ENCODE peak calls at places on chromosomes 2 and 18, in seven cellular contexts. R is PC-9, H is fibroblast of mammary gland, E is HCT116, K is GM23338, P is K562, M is transverse colon. N is an unnamed sample.
A peak's percentile ranks its signal among the peaks of the same experiment; 100 is the strongest.

GRCh38 chr2:200308421-200309295 is 2.2 kb downstream of the SPATS2L start:
- DNase-seq in R (no peak), M (no peak), P (no peak), K (peak; percentile 30), H (peak; percentile 49), E (no peak), N (no peak)

GRCh38 chr2:239236043-239236807 is 164.6 kb downstream of the HDAC4 start:
- DNase-seq in R (no peak), K (no peak), E (no peak), H (no peak), P (no peak), M (no peak), N (no peak)

GRCh38 chr18:76886112-76886511 is 63.8 kb downstream of the ZNF236 start:
- DNase-seq in R (no peak), E (no peak), P (no peak), H (no peak), K (no peak), M (no peak), N (no peak)

GRCh38 chr2:236969767-236970655 is 115.7 kb upstream of the COPS8 start:
- DNase-seq in R (no peak), M (peak; percentile 19), K (no peak), E (no peak), H (no peak), P (no peak), N (no peak)

GRCh38 chr2:136332436-136333095 is 214.6 kb upstream of the CXCR4 start:
- DNase-seq in R (no peak), H (no peak), E (no peak), P (no peak), K (no peak), M (no peak), N (no peak)

GRCh38 chr2:200963129-200963917 is at the start of gene ORC2:
- DNase-seq in K (peak; percentile 97), P (peak; percentile 94), M (peak; percentile 96), E (peak; percentile 94), R (peak; percentile 87), H (peak; percentile 90), N (peak; percentile 67)

GRCh38 chr2:178327516-178327915 is 123.5 kb downstream of the PRKRA start:
- DNase-seq in H (no peak), K (no peak), P (no peak), R (no peak), E (no peak), M (no peak), N (no peak)

GRCh38 chr2:35463805-35464596 is 891.6 kb upstream of the CRIM1 start:
- DNase-seq in R (no peak), M (no peak), K (no peak), E (no peak), H (no peak), P (no peak), N (no peak)

GRCh38 chr18:7232218-7232617 is 1.3 kb downstream of the LRRC30 start:
- DNase-seq in E (no peak), P (no peak), H (no peak), K (no peak), M (no peak), R (no peak), N (no peak)

GRCh38 chr2:36462311-36462710 is 106.7 kb downstream of the CRIM1 start:
- DNase-seq in K (no peak), P (no peak), M (no peak), E (no peak), R (no peak), H (no peak), N (no peak)

GRCh38 chr18:65363911-65364632 is 386.7 kb upstream of the CDH7 start:
- DNase-seq in E (no peak), M (no peak), R (no peak), P (no peak), H (no peak), K (no peak), N (no peak)

GRCh38 chr2:68744517-68744916 is 9.9 kb downstream of the ARHGAP25 start:
- DNase-seq in M (no peak), P (no peak), H (no peak), E (no peak), K (peak; percentile 24), R (no peak), N (no peak)

GRCh38 chr2:229223107-229223506 is 48.0 kb downstream of the PID1 start:
- DNase-seq in E (no peak), P (no peak), H (no peak), M (no peak), R (no peak), K (no peak), N (no peak)

GRCh38 chr18:46426311-46427047 is 230.5 kb downstream of the LOXHD1 start:
- DNase-seq in K (no peak), R (no peak), P (no peak), M (no peak), E (no peak), H (no peak), N (no peak)

GRCh38 chr2:154402138-154402714 is 296.3 kb upstream of the KCNJ3 start:
- DNase-seq in R (no peak), P (no peak), E (peak; percentile 43), H (peak; percentile 38), M (no peak), K (peak; percentile 59), N (no peak)

GRCh38 chr18:22680968-22681367 is 252.2 kb upstream of the RBBP8 start:
- DNase-seq in H (no peak), M (no peak), P (no peak), R (no peak), E (no peak), K (no peak), N (no peak)

GRCh38 chr18:32271649-32272324 is 81.9 kb downstream of the MEP1B start:
- DNase-seq in H (peak; percentile 56), E (peak; percentile 16), M (peak; percentile 21), K (peak; percentile 83), R (no peak), P (peak; percentile 48), N (peak; percentile 3)

GRCh38 chr2:213149332-213149875 is 2.0 kb downstream of the IKZF2 start:
- DNase-seq in P (no peak), H (peak; percentile 18), M (no peak), K (no peak), R (no peak), E (no peak), N (no peak)

GRCh38 chr18:27414691-27415090 is 229.6 kb upstream of the CHST9 start:
- DNase-seq in H (no peak), E (no peak), M (no peak), R (no peak), P (no peak), K (no peak), N (no peak)

GRCh38 chr18:27415495-27415894 is 230.4 kb upstream of the CHST9 start:
- DNase-seq in K (no peak), P (no peak), R (no peak), H (no peak), M (no peak), E (no peak), N (no peak)

GRCh38 chr18:27411911-27412310 is 226.8 kb upstream of the CHST9 start:
- DNase-seq in R (peak; percentile 64), H (peak; percentile 6), E (no peak), P (no peak), K (no peak), M (no peak), N (no peak)

GRCh38 chr18:27413495-27414401 is 228.6 kb upstream of the CHST9 start:
- DNase-seq in P (no peak), H (peak; percentile 80), M (no peak), R (peak; percentile 84), E (no peak), K (no peak), N (no peak)

DNA sequence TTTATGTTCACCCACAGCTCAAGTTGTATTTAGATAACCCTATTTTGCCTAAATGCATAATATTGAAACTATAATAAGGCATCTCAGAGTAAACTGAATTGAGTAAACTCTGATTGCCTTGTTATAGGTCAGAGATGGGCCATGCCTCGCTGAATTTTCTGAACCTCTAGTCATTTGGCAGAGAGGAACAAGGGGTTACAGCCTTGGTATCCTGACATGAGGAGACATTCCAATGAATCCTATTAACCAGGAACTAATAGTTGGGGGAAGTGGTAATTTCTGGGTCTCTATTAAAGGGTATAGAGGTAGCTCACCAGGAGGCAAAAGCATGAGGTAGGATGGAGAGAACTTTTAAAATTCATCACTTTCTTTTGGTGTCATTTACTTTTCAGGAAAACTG is 227.4 kb upstream of the CHST9 start:
- DNase-seq in P (no peak), K (no peak), E (no peak), R (no peak), H (no peak), M (no peak), N (no peak)
- TF ChIP-seq CTCF in P (no peak), K (no peak), E (no peak), R (no peak), H (no peak), M (no peak), N (no peak)

DNA sequence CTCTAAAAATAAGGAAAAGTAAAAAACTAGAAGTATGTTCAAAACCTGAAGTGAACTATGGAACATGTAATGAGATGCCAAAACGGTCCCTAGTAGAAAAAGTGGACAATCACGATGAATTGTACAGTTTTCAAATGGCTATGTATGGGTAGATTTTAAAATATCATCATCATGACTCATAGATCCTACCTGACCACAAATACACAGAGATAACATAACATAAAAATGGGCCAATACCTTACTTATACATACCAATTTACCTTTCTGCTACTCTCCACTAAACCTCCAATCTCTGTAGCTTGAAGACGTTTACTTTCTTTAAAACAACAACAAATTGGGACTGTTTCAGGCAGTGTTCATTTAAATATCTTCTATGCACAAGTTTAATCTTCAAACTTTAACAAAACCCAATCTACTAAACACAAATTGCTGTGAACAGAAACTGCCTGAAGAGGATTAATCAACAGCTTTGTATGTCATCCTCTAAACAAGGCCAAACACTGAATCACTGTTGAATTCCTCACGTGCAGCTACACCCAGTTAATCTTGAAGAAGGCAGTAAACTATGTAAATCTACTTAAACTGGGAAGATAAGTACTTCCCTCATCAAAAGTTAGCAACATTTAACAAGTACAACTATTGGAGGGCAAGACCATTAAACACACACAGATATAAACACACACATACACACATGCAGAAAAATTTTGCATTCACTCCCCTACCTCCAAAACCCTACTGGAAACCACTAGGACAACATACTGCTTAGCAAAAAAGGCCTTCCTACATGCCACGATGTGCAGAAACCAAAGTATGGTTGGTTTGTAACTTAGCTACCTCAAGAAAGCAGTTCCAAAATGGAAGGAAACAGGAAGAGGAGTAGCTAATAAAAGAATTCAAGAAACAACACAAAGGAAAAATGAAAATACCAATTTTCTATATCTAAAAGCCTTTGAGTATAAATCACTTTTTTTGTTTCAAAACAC is 90.3 kb downstream of the RBMS1 start:
- DNase-seq in K (no peak), M (no peak), E (peak; percentile 19), H (peak; percentile 75), R (peak; percentile 81), P (no peak), N (no peak)
- H3K4me3 ChIP-seq in K (no peak overlapping the region), M (no peak overlapping the region), E (no peak overlapping the region), H (no peak overlapping the region), R (peak overlapping the region; percentile 15), P (no peak overlapping the region), N (no peak overlapping the region)

DNA sequence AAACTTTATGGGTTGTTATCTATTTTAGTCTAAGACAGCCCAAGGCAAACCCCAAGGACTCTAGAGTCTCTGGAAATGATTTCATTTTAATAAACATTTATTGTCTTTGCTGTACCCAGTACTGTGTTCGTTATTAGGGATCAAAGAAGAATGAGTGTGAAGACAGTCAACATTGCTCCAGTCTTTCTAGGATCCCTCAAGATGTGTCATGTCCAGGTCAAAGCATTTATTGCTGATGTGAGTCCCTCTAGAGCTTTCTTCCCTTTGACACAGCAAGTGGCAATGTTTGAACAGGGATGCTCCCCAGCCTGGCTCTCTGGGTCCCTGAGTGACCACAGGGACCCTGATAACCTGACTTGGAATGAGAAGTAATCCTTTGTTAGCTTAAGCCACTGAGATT is 123.1 kb upstream of the STK17B start:
- DNase-seq in M (no peak), K (no peak), E (no peak), H (peak; percentile 51), P (no peak), R (peak; percentile 44), N (no peak)
- TF ChIP-seq CTCF in M (no peak), K (no peak), E (no peak), H (no peak), P (no peak), R (no peak), N (no peak)

GRCh38 chr2:101781730-101782426 is 84.4 kb downstream of the MAP4K4 start:
- DNase-seq in H (no peak), M (no peak), E (no peak), P (no peak), R (no peak), K (no peak), N (no peak)
- H3K4me3 ChIP-seq in H (no peak overlapping the region), M (no peak overlapping the region), E (no peak overlapping the region), P (no peak overlapping the region), R (no peak overlapping the region), K (no peak overlapping the region), N (no peak overlapping the region)